ENCODE peak calls at places on chromosomes 11 and 22, in five cellular contexts. One of them, this sample, is unnamed.

GRCh38 chr11:46121724-46122477 is 647 bp upstream of the PHF21A start:
- DNase-seq in GM12878: no peak
- DNase-seq in H1: peak
- DNase-seq in SK-N-SH: peak
- DNase-seq in HepG2: peak
- DNase-seq in this sample: peak

GRCh38 chr11:109772846-109773400 is 320.3 kb upstream of the ZC3H12C start:
- DNase-seq in H1: no peak
- DNase-seq in SK-N-SH: peak
- DNase-seq in HepG2: no peak
- DNase-seq in GM12878: no peak
- DNase-seq in this sample: no peak

GRCh38 chr11:75161506-75161905 is 10.6 kb downstream of the SLCO2B1 start:
- DNase-seq in SK-N-SH: no peak
- DNase-seq in GM12878: no peak
- DNase-seq in HepG2: no peak
- DNase-seq in H1: no peak
- DNase-seq in this sample: no peak

GRCh38 chr11:62444271-62444833 is 25.5 kb downstream of the SCGB1A1 start:
- DNase-seq in HepG2: no peak
- DNase-seq in SK-N-SH: peak
- DNase-seq in H1: no peak
- DNase-seq in GM12878: peak
- DNase-seq in this sample: no peak

GRCh38 chr22:44366372-44367310 is 53.9 kb upstream of the SHISAL1 start:
- DNase-seq in SK-N-SH: no peak
- DNase-seq in GM12878: no peak
- DNase-seq in H1: no peak
- DNase-seq in HepG2: no peak
- DNase-seq in this sample: no peak

GRCh38 chr11:120722539-120722938 is 211.0 kb downstream of the GRIK4 start:
- DNase-seq in GM12878: no peak
- DNase-seq in SK-N-SH: no peak
- DNase-seq in HepG2: no peak
- DNase-seq in H1: no peak
- DNase-seq in this sample: no peak

GRCh38 chr22:22099833-22100812 is 117.5 kb upstream of the TOP3B start:
- DNase-seq in GM12878: no peak
- DNase-seq in SK-N-SH: no peak
- DNase-seq in H1: no peak
- DNase-seq in HepG2: no peak
- DNase-seq in this sample: peak

GRCh38 chr11:103537904-103538502 is 428.8 kb downstream of the DYNC2H1 start:
- DNase-seq in GM12878: no peak
- DNase-seq in H1: no peak
- DNase-seq in HepG2: no peak
- DNase-seq in SK-N-SH: peak
- DNase-seq in this sample: peak

GRCh38 chr11:65558002-65558784 is at the start of gene LTBP3:
- DNase-seq in HepG2: peak
- DNase-seq in SK-N-SH: peak
- DNase-seq in H1: peak
- DNase-seq in GM12878: no peak
- DNase-seq in this sample: peak

GRCh38 chr11:62726156-62727006 is 876 bp downstream of the HNRNPUL2 start:
- DNase-seq in HepG2: no peak
- DNase-seq in SK-N-SH: no peak
- DNase-seq in H1: no peak
- DNase-seq in GM12878: no peak
- DNase-seq in this sample: peak

GRCh38 chr11:129278586-129279319 is 86.6 kb upstream of the ARHGAP32 start:
- DNase-seq in GM12878: no peak
- DNase-seq in H1: no peak
- DNase-seq in HepG2: no peak
- DNase-seq in SK-N-SH: peak
- DNase-seq in this sample: no peak

GRCh38 chr11:62801071-62801470 is 4.2 kb downstream of the NXF1 start:
- DNase-seq in H1: no peak
- DNase-seq in SK-N-SH: no peak
- DNase-seq in HepG2: no peak
- DNase-seq in GM12878: no peak
- DNase-seq in this sample: no peak

GRCh38 chr22:36926721-36927435 is 13.4 kb downstream of the CSF2RB start:
- DNase-seq in HepG2: no peak
- DNase-seq in GM12878: no peak
- DNase-seq in SK-N-SH: no peak
- DNase-seq in H1: no peak
- DNase-seq in this sample: no peak

GRCh38 chr11:100800202-100800601 is 113.1 kb downstream of the ARHGAP42 start:
- DNase-seq in HepG2: no peak
- DNase-seq in SK-N-SH: no peak
- DNase-seq in H1: no peak
- DNase-seq in GM12878: no peak
- DNase-seq in this sample: no peak

GRCh38 chr11:26227311-26227710 is 104.6 kb upstream of the ANO3 start:
- DNase-seq in H1: no peak
- DNase-seq in GM12878: peak
- DNase-seq in HepG2: peak
- DNase-seq in SK-N-SH: peak
- DNase-seq in this sample: no peak

GRCh38 chr11:122172352-122173073 is 56.5 kb upstream of the BLID start:
- DNase-seq in GM12878: no peak
- DNase-seq in SK-N-SH: no peak
- DNase-seq in HepG2: no peak
- DNase-seq in H1: no peak
- DNase-seq in this sample: no peak

GRCh38 chr11:61756452-61757212 is 4.2 kb downstream of the MYRF start:
- DNase-seq in SK-N-SH: no peak
- DNase-seq in H1: no peak
- DNase-seq in HepG2: peak
- DNase-seq in GM12878: peak
- DNase-seq in this sample: peak

DNA sequence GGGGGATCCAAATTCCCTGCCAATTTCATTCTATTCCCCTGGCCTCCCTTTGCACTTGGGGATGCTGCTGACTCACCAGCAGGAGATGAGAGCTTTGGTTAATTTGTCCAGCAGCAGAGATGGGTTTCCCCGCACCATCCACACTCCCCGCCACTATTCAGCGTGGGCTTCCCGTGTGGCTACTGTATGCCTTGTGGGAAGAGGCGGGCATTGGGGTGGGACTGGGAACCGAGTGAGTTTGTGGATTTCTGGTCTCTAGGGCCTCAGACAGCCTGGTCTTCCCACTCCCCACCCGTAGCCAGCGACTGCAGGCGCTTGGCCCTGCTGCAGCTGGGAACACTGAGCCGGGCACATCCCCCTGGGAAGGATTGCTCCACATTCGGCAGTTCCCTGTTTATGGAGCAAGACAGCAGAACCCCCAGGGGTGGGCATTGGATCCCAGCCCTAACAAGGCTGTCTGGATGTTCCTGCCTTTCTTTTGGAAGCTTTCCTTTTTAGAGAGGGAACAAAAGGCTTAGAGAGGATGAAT is 23.4 kb downstream of the KIAA1671 start:
- DNase-seq in SK-N-SH: no peak
- DNase-seq in HepG2: no peak
- DNase-seq in H1: no peak
- DNase-seq in GM12878: no peak
- DNase-seq in this sample: no peak
- TF ChIP-seq TAF1 in SK-N-SH: no peak
- TF ChIP-seq TAF1 in HepG2: no peak
- TF ChIP-seq TAF1 in H1: no peak
- TF ChIP-seq TAF1 in GM12878: no peak
- TF ChIP-seq TAF1 in this sample: no peak

DNA sequence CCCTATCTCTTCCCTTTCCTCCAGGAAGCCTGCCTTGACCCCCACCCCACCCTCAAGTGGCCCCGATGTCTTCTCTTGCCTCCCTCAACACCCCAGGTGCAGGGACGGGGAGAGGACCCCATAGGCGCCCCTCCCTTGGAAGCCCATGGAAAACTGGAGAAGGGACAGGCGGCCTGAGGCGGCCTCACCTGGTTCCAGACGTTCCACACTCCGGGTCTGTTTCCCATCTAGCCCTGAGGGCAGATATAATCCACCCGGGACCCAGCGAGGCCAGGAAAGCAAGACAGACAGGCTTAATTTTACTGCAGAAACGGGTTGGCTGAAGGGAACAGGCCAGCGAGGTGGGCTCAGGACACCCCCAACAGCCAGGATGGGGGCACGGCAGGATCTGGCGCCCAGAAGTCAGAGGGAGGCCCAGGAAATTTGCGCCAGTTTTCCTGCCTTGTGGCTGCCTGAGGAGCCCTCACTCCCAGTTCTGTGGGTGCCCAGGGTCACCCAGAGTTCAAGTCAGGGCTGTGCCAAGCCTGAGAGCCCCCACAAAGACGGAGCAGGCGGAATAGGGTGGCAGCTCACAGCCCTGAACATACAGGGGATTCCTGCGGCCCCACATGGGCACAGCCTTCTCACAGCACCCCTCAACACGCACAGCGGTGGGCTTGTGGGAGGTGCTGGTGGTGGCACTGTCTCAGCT is 3.0 kb upstream of the SIGIRR start:
- DNase-seq in HepG2: no peak
- DNase-seq in GM12878: no peak
- DNase-seq in SK-N-SH: no peak
- DNase-seq in H1: no peak
- DNase-seq in this sample: no peak
- H3K4me3 ChIP-seq in HepG2: no peak
- H3K4me3 ChIP-seq in GM12878: no peak
- H3K4me3 ChIP-seq in SK-N-SH: no peak
- H3K4me3 ChIP-seq in H1: peak
- H3K4me3 ChIP-seq in this sample: no peak

GRCh38 chr11:69708731-69709401 is 5.0 kb upstream of the FGF19 start:
- DNase-seq in HepG2: peak
- DNase-seq in GM12878: no peak
- DNase-seq in H1: no peak
- DNase-seq in SK-N-SH: no peak
- DNase-seq in this sample: no peak

GRCh38 chr11:69705246-69705856 is 1.5 kb upstream of the FGF19 start:
- DNase-seq in HepG2: no peak
- DNase-seq in SK-N-SH: peak
- DNase-seq in GM12878: no peak
- DNase-seq in H1: peak
- DNase-seq in this sample: no peak

GRCh38 chr11:69704508-69705245 is 855 bp upstream of the FGF19 start:
- DNase-seq in H1: peak
- DNase-seq in HepG2: no peak
- DNase-seq in SK-N-SH: peak
- DNase-seq in GM12878: no peak
- DNase-seq in this sample: peak

GRCh38 chr11:69705901-69706787 is 2.3 kb upstream of the FGF19 start:
- DNase-seq in GM12878: no peak
- DNase-seq in HepG2: peak
- DNase-seq in H1: no peak
- DNase-seq in SK-N-SH: no peak
- DNase-seq in this sample: no peak

GRCh38 chr11:69707156-69707555 is 3.3 kb upstream of the FGF19 start:
- DNase-seq in HepG2: no peak
- DNase-seq in SK-N-SH: no peak
- DNase-seq in GM12878: no peak
- DNase-seq in H1: no peak
- DNase-seq in this sample: peak
- TF ChIP-seq TAF1 in HepG2: no peak
- TF ChIP-seq TAF1 in SK-N-SH: no peak
- TF ChIP-seq TAF1 in GM12878: no peak
- TF ChIP-seq TAF1 in H1: no peak
- TF ChIP-seq TAF1 in this sample: no peak

DNA sequence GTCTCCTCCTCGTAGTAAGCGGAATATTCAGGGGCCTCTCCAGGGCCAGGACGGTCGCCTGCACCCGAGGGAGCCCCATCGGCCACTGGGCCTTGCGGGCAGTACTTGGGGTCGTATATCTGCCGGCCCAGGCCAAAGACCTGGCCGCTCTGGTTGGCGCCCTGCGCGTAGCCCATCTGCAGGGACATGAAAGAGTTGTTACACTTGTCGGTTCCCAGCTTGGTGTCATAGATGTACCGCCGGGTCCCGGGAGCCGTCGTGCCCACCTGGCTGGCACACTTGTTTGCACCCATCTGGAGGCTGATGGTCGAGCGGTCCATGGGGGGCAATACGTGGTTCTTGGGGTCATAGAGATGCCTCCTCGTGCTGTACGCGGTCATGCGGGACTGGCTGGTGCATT is 19.4 kb upstream of the SPATA19 start:
- DNase-seq in GM12878: no peak
- DNase-seq in HepG2: no peak
- DNase-seq in SK-N-SH: no peak
- DNase-seq in H1: no peak
- DNase-seq in this sample: no peak
- H3K4me3 ChIP-seq in GM12878: no peak
- H3K4me3 ChIP-seq in HepG2: no peak
- H3K4me3 ChIP-seq in SK-N-SH: no peak
- H3K4me3 ChIP-seq in H1: no peak
- H3K4me3 ChIP-seq in this sample: no peak

This sample was measured in K562.